ENCODE peak calls at places on chromosomes 1 and 21, in four cellular contexts. U is ascending aorta, J is breast epithelium, N is ovary. D is an unnamed sample.
A peak's percentile ranks its signal among the peaks of the same experiment; 100 is the strongest.

GRCh38 chr1:24606621-24607020 is 36.5 kb upstream of the SRRM1 start:
- DNase-seq in U (no peak), J (no peak), N (no peak), D (no peak)

GRCh38 chr1:169348356-169349036 is 19.1 kb downstream of the NME7 start:
- DNase-seq in U (no peak), J (no peak), N (no peak), D (no peak)

GRCh38 chr1:163361123-163361934 is 39.6 kb downstream of the NUF2 start:
- DNase-seq in U (no peak), J (no peak), N (no peak), D (no peak)

GRCh38 chr21:43733529-43734071 is 14.7 kb downstream of the PDXK start:
- DNase-seq in U (no peak), J (no peak), N (peak; percentile 24), D (no peak)

GRCh38 chr1:110673197-110673701 is 1.5 kb downstream of the KCNA3 start:
- DNase-seq in U (no peak), J (no peak), N (no peak), D (no peak)

GRCh38 chr21:36008505-36008904 is 51.8 kb downstream of the SETD4 start:
- DNase-seq in U (no peak), J (no peak), N (no peak), D (no peak)

GRCh38 chr1:162570718-162571117 is 9.2 kb downstream of the UAP1 start:
- DNase-seq in U (no peak), J (no peak), N (no peak), D (no peak)

GRCh38 chr21:36316872-36317484 is 3.0 kb upstream of the MORC3 start:
- DNase-seq in U (no peak), J (no peak), N (no peak), D (no peak)

GRCh38 chr1:51168946-51169345 is 66.9 kb downstream of the C1orf185 start:
- DNase-seq in U (no peak), J (no peak), N (no peak), D (no peak)

GRCh38 chr1:35691080-35691479 is 27.6 kb downstream of the C1orf216 start:
- DNase-seq in U (no peak), J (no peak), N (no peak), D (no peak)

GRCh38 chr1:26848947-26849774 is 13.8 kb upstream of the SFN start:
- DNase-seq in U (peak; percentile 81), J (no peak), N (no peak), D (no peak)

GRCh38 chr1:36807262-36807661 is 227.1 kb downstream of the GRIK3 start:
- DNase-seq in U (no peak), J (no peak), N (no peak), D (peak; percentile 12)

GRCh38 chr21:31921079-31921478 is 48.3 kb downstream of the HUNK start:
- DNase-seq in U (no peak), J (no peak), N (no peak), D (no peak)

GRCh38 chr1:206476591-206476990 is 6.3 kb downstream of the IKBKE start:
- DNase-seq in U (no peak), J (no peak), N (no peak), D (no peak)

GRCh38 chr1:109529895-109530456 is 9.7 kb upstream of the GPR61 start:
- DNase-seq in U (no peak), J (no peak), N (no peak), D (no peak)

GRCh38 chr1:11285883-11286734 is 13.1 kb downstream of the UBIAD1 start:
- DNase-seq in U (no peak), J (no peak), N (no peak), D (no peak)

GRCh38 chr1:25106352-25106751 is 126.0 kb downstream of the SYF2 start:
- DNase-seq in U (no peak), J (no peak), N (no peak), D (no peak)

GRCh38 chr1:155591770-155592169 is 18.2 kb upstream of the MSTO1 start:
- DNase-seq in U (no peak), J (no peak), N (no peak), D (no peak)

GRCh38 chr1:166165661-166166399 is 971 bp downstream of the FAM78B start:
- DNase-seq in U (no peak), J (no peak), N (no peak), D (no peak)
- H3K4me3 ChIP-seq in U (peak overlapping the region; percentile 91), J (peak overlapping the region; percentile 64), N (peak overlapping the region; percentile 72), D (peak overlapping the region; percentile 28)

DNA sequence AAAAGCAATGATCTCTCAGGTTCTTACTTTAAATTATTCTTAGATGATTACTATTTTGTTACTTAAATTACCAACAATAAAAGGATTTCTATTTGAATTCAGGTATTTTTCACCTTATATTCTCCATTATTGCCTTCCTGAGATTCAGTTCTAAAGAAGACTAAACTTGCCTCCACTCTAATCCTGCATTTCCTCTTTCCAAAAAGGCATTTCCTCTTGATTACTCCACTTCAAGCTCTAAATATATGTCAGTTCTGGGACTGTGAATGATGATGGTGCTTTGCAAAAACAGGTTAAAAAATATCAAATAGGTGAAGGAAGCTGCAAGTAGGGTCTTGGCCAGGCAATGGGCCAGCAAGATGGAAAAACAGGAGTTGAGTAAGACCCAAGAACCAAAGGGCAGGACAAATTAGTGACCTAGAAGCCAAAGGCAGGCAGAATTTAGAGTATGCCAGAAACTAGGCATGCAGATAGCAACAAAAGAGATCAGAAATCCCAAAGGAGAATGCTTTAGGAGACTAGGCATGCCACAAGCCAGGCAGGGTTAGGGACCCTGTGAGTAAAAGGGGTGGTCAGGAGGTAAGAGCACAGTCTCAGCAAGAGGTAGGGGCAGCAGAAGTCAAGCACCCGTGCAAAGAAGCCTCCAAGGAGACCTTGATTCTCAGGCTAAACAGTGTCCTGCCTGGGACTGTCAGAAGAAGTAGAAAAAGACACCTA is 11.3 kb upstream of the DIPK1A start:
- DNase-seq in U (no peak), J (no peak), N (no peak), D (no peak)
- H3K4me3 ChIP-seq in U (no peak overlapping the region), J (no peak overlapping the region), N (no peak overlapping the region), D (no peak overlapping the region)

GRCh38 chr1:150295476-150295875 is 1.8 kb downstream of the MRPS21 start:
- DNase-seq in U (no peak), J (no peak), N (no peak), D (no peak)
- H3K4me3 ChIP-seq in U (no peak overlapping the region), J (no peak overlapping the region), N (no peak overlapping the region), D (no peak overlapping the region)

GRCh38 chr1:94801919-94802546 is 18.1 kb upstream of the SLC44A3 start:
- DNase-seq in U (peak; percentile 68), J (no peak), N (peak; percentile 53), D (peak; percentile 21)
- H3K4me3 ChIP-seq in U (peak overlapping the region; percentile 58), J (peak overlapping the region; percentile 7), N (peak overlapping the region; percentile 11), D (no peak overlapping the region)

GRCh38 chr1:235074335-235075120 is 54.1 kb downstream of the TOMM20 start:
- DNase-seq in U (no peak), J (peak; percentile 86), N (no peak), D (peak; percentile 52)
- H3K4me3 ChIP-seq in U (peak overlapping the region; percentile 49), J (no peak overlapping the region), N (no peak overlapping the region), D (peak overlapping the region; percentile 10)

GRCh38 chr1:225448146-225448805 is 20.4 kb upstream of the LBR start:
- DNase-seq in U (no peak), J (no peak), N (no peak), D (no peak)
- H3K4me3 ChIP-seq in U (peak overlapping the region; percentile 47), J (no peak overlapping the region), N (no peak overlapping the region), D (no peak overlapping the region)